ENCODE peak calls at places on chromosome 15, in six cellular contexts. C, Z, D, A, M and Y are unnamed samples.
A peak's percentile ranks its signal among the peaks of the same experiment; 100 is the strongest.

GRCh38 chr15:82060817-82061216 is 15.0 kb upstream of the MEX3B start:
- DNase-seq in C (no peak), Z (no peak), D (no peak), A (no peak), M (no peak), Y (no peak)

GRCh38 chr15:80484312-80484981 is 80.3 kb downstream of the ARNT2 start:
- DNase-seq in C (no peak), Z (no peak), D (no peak), A (no peak), M (no peak), Y (no peak)

GRCh38 chr15:75801859-75802593 is 41.2 kb upstream of the UBE2Q2 start:
- DNase-seq in C (peak; percentile 76), Z (peak; percentile 61), D (peak; percentile 56), A (peak; percentile 59), M (no peak), Y (peak; percentile 90)

GRCh38 chr15:87121357-87121756 is 1041.7 kb downstream of the AGBL1 start:
- DNase-seq in C (no peak), Z (no peak), D (peak; percentile 12), A (no peak), M (no peak), Y (no peak)

GRCh38 chr15:28103402-28103801 is 4.3 kb upstream of the OCA2 start:
- DNase-seq in C (no peak), Z (no peak), D (no peak), A (no peak), M (no peak), Y (no peak)

GRCh38 chr15:94327356-94327936 is 96.1 kb downstream of the MCTP2 start:
- DNase-seq in C (no peak), Z (no peak), D (peak; percentile 32), A (no peak), M (no peak), Y (no peak)

GRCh38 chr15:70267879-70268278 is 170.2 kb upstream of the TLE3 start:
- DNase-seq in C (no peak), Z (no peak), D (no peak), A (no peak), M (no peak), Y (no peak)

GRCh38 chr15:64623347-64624024 is 151.9 kb downstream of the RBPMS2 start:
- DNase-seq in C (no peak), Z (no peak), D (no peak), A (no peak), M (no peak), Y (no peak)

GRCh38 chr15:39835550-39835949 is 52.9 kb upstream of the FSIP1 start:
- DNase-seq in C (no peak), Z (no peak), D (no peak), A (no peak), M (peak; percentile 21), Y (no peak)

GRCh38 chr15:77098572-77098971 is 27.7 kb upstream of the TSPAN3 start:
- DNase-seq in C (no peak), Z (no peak), D (no peak), A (no peak), M (no peak), Y (no peak)

GRCh38 chr15:83322061-83322460 is 37.6 kb upstream of the BNC1 start:
- DNase-seq in C (no peak), Z (no peak), D (no peak), A (no peak), M (peak; percentile 31), Y (peak; percentile 73)

GRCh38 chr15:38229700-38230099 is 22.9 kb upstream of the SPRED1 start:
- DNase-seq in C (no peak), Z (no peak), D (no peak), A (no peak), M (no peak), Y (no peak)

GRCh38 chr15:99507016-99507731 is 58.6 kb upstream of the MEF2A start:
- DNase-seq in C (peak; percentile 48), Z (no peak), D (no peak), A (no peak), M (peak; percentile 89), Y (peak; percentile 75)

GRCh38 chr15:34799149-34799824 is 3.9 kb upstream of the ACTC1 start:
- DNase-seq in C (peak; percentile 35), Z (no peak), D (no peak), A (no peak), M (no peak), Y (peak; percentile 98)

GRCh38 chr15:40782609-40783227 is 12.9 kb downstream of the C15orf62 start:
- DNase-seq in C (no peak), Z (peak; percentile 64), D (peak; percentile 35), A (peak; percentile 66), M (no peak), Y (peak; percentile 70)

GRCh38 chr15:44215594-44215993 is 20.5 kb upstream of the FRMD5 start:
- DNase-seq in C (no peak), Z (no peak), D (peak; percentile 64), A (no peak), M (no peak), Y (peak; percentile 8)

GRCh38 chr15:62758126-62758951 is 284.2 kb upstream of the TPM1 start:
- DNase-seq in C (no peak), Z (no peak), D (peak; percentile 38), A (no peak), M (peak; percentile 94), Y (no peak)

GRCh38 chr15:98800437-98801233 is 152.3 kb downstream of the IGF1R start:
- DNase-seq in C (peak; percentile 58), Z (no peak), D (peak; percentile 77), A (no peak), M (no peak), Y (peak; percentile 84)

GRCh38 chr15:50933353-50933752 is 24.9 kb downstream of the AP4E1 start:
- DNase-seq in C (no peak), Z (no peak), D (no peak), A (no peak), M (no peak), Y (no peak)

GRCh38 chr15:86691091-86691490 is 611.4 kb downstream of the AGBL1 start:
- DNase-seq in C (no peak), Z (no peak), D (no peak), A (no peak), M (no peak), Y (no peak)

GRCh38 chr15:24862726-24863521 is 91.9 kb upstream of the SNRPN start:
- DNase-seq in C (no peak), Z (no peak), D (no peak), A (no peak), M (no peak), Y (no peak)

GRCh38 chr15:24857777-24858176 is 97.0 kb upstream of the SNRPN start:
- DNase-seq in C (no peak), Z (no peak), D (no peak), A (no peak), M (no peak), Y (no peak)

GRCh38 chr15:24857094-24857437 is 97.7 kb upstream of the SNRPN start:
- DNase-seq in C (no peak), Z (no peak), D (no peak), A (no peak), M (no peak), Y (no peak)

GRCh38 chr15:24858737-24859601 is 95.8 kb upstream of the SNRPN start:
- DNase-seq in C (no peak), Z (no peak), D (no peak), A (no peak), M (no peak), Y (no peak)

GRCh38 chr15:24861014-24861690 is 93.6 kb upstream of the SNRPN start:
- DNase-seq in C (no peak), Z (no peak), D (no peak), A (no peak), M (no peak), Y (no peak)
- H3K9me3 ChIP-seq in C (no peaks in the 10 kb centered on the region), Z (no peaks in the 10 kb centered on the region), D (no peaks in the 10 kb centered on the region), A (no peaks in the 10 kb centered on the region), M (no peaks in the 10 kb centered on the region), Y (no peaks in the 10 kb centered on the region)

GRCh38 chr15:25243800-25244097 is 195.1 kb downstream of the UBE3A start:
- DNase-seq in C (no peak), Z (no peak), D (no peak), A (no peak), M (no peak), Y (no peak)
- H3K9me3 ChIP-seq in C (no peaks in the 10 kb centered on the region), Z (no peaks in the 10 kb centered on the region), D (no peaks in the 10 kb centered on the region), A (no peaks in the 10 kb centered on the region), M (no peaks in the 10 kb centered on the region), Y (no peaks in the 10 kb centered on the region)

GRCh38 chr15:93266291-93266690 is 177.3 kb upstream of the RGMA start:
- DNase-seq in C (no peak), Z (no peak), D (no peak), A (no peak), M (no peak), Y (no peak)

GRCh38 chr15:93270937-93271472 is 182.0 kb upstream of the RGMA start:
- DNase-seq in C (no peak), Z (no peak), D (no peak), A (no peak), M (no peak), Y (no peak)

GRCh38 chr15:93274276-93274675 is 185.3 kb upstream of the RGMA start:
- DNase-seq in C (no peak), Z (no peak), D (no peak), A (no peak), M (no peak), Y (peak; percentile 94)

DNA sequence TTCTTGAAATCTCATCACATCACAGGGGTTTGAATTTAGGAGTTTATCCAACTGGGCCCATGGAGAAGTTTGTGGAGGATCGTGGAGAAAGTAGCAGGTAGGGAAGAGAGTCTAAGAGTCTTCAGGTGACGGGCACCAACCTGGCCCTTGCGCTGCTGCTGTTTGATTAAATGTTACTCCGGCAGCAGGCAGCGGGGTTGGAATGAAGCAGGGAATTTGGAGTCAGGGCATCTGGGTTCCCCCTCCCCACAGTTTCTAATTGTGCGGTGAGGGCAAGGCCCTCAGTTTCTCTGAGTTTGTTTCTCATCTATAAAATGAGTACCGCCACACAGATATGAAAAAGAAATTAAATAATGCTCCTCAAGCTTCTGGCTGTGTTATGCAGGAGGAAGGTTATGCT is 182.9 kb upstream of the RGMA start:
- DNase-seq in C (no peak), Z (no peak), D (no peak), A (no peak), M (no peak), Y (no peak)
- H3K9me3 ChIP-seq in C (no peaks in the 10 kb centered on the region), Z (no peaks in the 10 kb centered on the region), D (no peaks in the 10 kb centered on the region), A (no peaks in the 10 kb centered on the region), M (no peaks in the 10 kb centered on the region), Y (no peaks in the 10 kb centered on the region)

GRCh38 chr15:95549168-95549738 is 781.2 kb upstream of the NR2F2 start:
- DNase-seq in C (no peak), Z (no peak), D (no peak), A (no peak), M (no peak), Y (no peak)

GRCh38 chr15:95556866-95557225 is 773.7 kb upstream of the NR2F2 start:
- DNase-seq in C (no peak), Z (no peak), D (no peak), A (no peak), M (no peak), Y (no peak)

GRCh38 chr15:95550702-95551101 is 779.8 kb upstream of the NR2F2 start:
- DNase-seq in C (no peak), Z (no peak), D (no peak), A (no peak), M (no peak), Y (no peak)

GRCh38 chr15:95556225-95556624 is 774.3 kb upstream of the NR2F2 start:
- DNase-seq in C (no peak), Z (no peak), D (no peak), A (no peak), M (no peak), Y (no peak)

DNA sequence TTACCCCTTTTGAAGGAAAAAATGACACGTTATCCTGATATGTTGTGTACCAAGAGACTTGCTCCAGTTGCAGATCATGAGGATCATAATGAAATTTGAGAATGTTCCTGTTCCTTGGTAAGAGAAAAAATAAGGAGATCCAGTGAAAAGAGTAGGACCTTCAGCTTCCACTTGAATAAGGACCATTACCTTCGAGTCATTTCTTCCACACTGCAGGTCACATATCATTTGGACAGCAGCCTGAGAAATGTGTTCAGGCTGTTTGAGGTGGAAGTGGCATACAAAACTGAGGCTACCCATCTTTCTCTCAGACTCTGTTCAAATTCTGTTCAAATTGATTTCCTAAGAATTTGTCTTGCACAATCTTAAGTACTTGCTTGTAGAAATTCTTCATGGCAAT is 778.9 kb upstream of the NR2F2 start:
- DNase-seq in C (no peak), Z (no peak), D (no peak), A (no peak), M (no peak), Y (no peak)
- H3K9me3 ChIP-seq in C (no peaks in the 10 kb centered on the region), Z (no peaks in the 10 kb centered on the region), D (no peaks in the 10 kb centered on the region), A (no peaks in the 10 kb centered on the region), M (no peaks in the 10 kb centered on the region), Y (no peaks in the 10 kb centered on the region)